ENCODE peak calls at places on chromosomes 16 and 17, in nine cellular contexts. O is colonic mucosa, S is NCI-H1105 treated with DMSO at 0.1 percent for 48 hours, J is HTR-8/SVneo, Q is AG08395, K is AML-193, W is AG04450, F is NCI-H2081, R is left cardiac atrium. V is an unnamed sample.

GRCh38 chr17:75352079-75352569 is 53.4 kb downstream of the GRB2 start:
- DNase-seq in O (no peak), S (peak; percentile 33), J (no peak), Q (no peak), K (no peak), W (no peak), F (no peak), R (no peak), V (peak; percentile 55)

GRCh38 chr17:1764274-1764673 is 2.4 kb downstream of the SERPINF1 start:
- DNase-seq in O (peak; percentile 65), S (no peak), J (no peak), Q (peak; percentile 75), K (peak; percentile 13), W (peak; percentile 75), F (no peak), R (peak; percentile 86), V (no peak)

GRCh38 chr16:48862087-48862532 is 252.1 kb upstream of the N4BP1 start:
- DNase-seq in O (peak; percentile 17), S (no peak), J (peak; percentile 3), Q (peak; percentile 60), K (no peak), W (peak; percentile 29), F (no peak), R (no peak), V (peak; percentile 14)

GRCh38 chr17:6712058-6712853 is 913 bp downstream of the SLC13A5 start:
- DNase-seq in O (no peak), S (no peak), J (no peak), Q (no peak), K (peak; percentile 21), W (no peak), F (no peak), R (no peak), V (peak; percentile 3)

GRCh38 chr17:77233635-77234334 is 93.0 kb downstream of the SEC14L1 start:
- DNase-seq in O (no peak), S (no peak), J (peak; percentile 78), Q (no peak), K (no peak), W (peak; percentile 88), F (no peak), R (no peak), V (peak; percentile 43)

GRCh38 chr16:23296994-23297393 is 5.1 kb upstream of the SCNN1B start:
- DNase-seq in O (peak; percentile 48), S (no peak), J (no peak), Q (no peak), K (peak; percentile 2), W (no peak), F (no peak), R (no peak), V (peak; percentile 45)

GRCh38 chr17:69763503-69763902 is 311.5 kb upstream of the KCNJ16 start:
- DNase-seq in O (no peak), S (no peak), J (no peak), Q (no peak), K (no peak), W (no peak), F (no peak), R (no peak), V (no peak)

GRCh38 chr17:45702666-45703266 is 81.4 kb upstream of the CRHR1 start:
- DNase-seq in O (no peak), S (no peak), J (peak; percentile 39), Q (peak; percentile 17), K (no peak), W (no peak), F (no peak), R (no peak), V (peak; percentile 60)

GRCh38 chr17:60766778-60767190 is 89.1 kb downstream of the BCAS3 start:
- DNase-seq in O (no peak), S (no peak), J (no peak), Q (no peak), K (no peak), W (no peak), F (no peak), R (no peak), V (peak; percentile 60)

GRCh38 chr16:74874912-74875311 is 100.3 kb upstream of the FA2H start:
- DNase-seq in O (no peak), S (no peak), J (no peak), Q (no peak), K (no peak), W (no peak), F (no peak), R (peak; percentile 28), V (peak; percentile 30)

GRCh38 chr17:6069611-6070279 is 434 bp upstream of the WSCD1 start:
- DNase-seq in O (peak; percentile 23), S (no peak), J (no peak), Q (no peak), K (no peak), W (no peak), F (no peak), R (no peak), V (no peak)

GRCh38 chr17:66578781-66579489 is 256.0 kb upstream of the CACNG5 start:
- DNase-seq in O (no peak), S (no peak), J (no peak), Q (no peak), K (peak; percentile 67), W (no peak), F (no peak), R (no peak), V (no peak)

GRCh38 chr16:78705694-78706093 is 606.2 kb downstream of the WWOX start:
- DNase-seq in O (no peak), S (no peak), J (no peak), Q (no peak), K (peak; percentile 11), W (no peak), F (no peak), R (no peak), V (peak; percentile 44)

GRCh38 chr16:78094166-78094565 is 5.3 kb upstream of the WWOX start:
- DNase-seq in O (no peak), S (no peak), J (no peak), Q (no peak), K (no peak), W (no peak), F (no peak), R (no peak), V (peak; percentile 32)

GRCh38 chr17:57121308-57122042 is 36.4 kb downstream of the AKAP1 start:
- DNase-seq in O (no peak), S (peak; percentile 38), J (peak; percentile 69), Q (peak; percentile 58), K (peak; percentile 27), W (no peak), F (peak; percentile 47), R (no peak), V (peak; percentile 61)

GRCh38 chr17:72360386-72360940 is 239.6 kb downstream of the SOX9 start:
- DNase-seq in O (no peak), S (no peak), J (no peak), Q (no peak), K (no peak), W (no peak), F (no peak), R (no peak), V (no peak)

GRCh38 chr17:16304832-16305231 is 48.4 kb downstream of the CENPV start:
- DNase-seq in O (no peak), S (peak; percentile 33), J (no peak), Q (no peak), K (peak; percentile 2), W (no peak), F (no peak), R (no peak), V (peak; percentile 41)

GRCh38 chr16:2299915-2300192 is 31.9 kb upstream of the RNPS1 start:
- DNase-seq in O (no peak), S (no peak), J (no peak), Q (no peak), K (no peak), W (no peak), F (no peak), R (no peak), V (no peak)

GRCh38 chr17:37392024-37392590 is 14.5 kb downstream of the ACACA start:
- DNase-seq in O (no peak), S (no peak), J (peak; percentile 71), Q (peak; percentile 44), K (no peak), W (peak; percentile 47), F (no peak), R (no peak), V (no peak)

GRCh38 chr17:82696916-82697807 is 1.3 kb downstream of the RAB40B start:
- DNase-seq in O (no peak), S (no peak), J (no peak), Q (peak; percentile 19), K (no peak), W (no peak), F (no peak), R (no peak), V (no peak)

GRCh38 chr17:73595068-73595865 is 49.0 kb downstream of the SDK2 start:
- DNase-seq in O (peak; percentile 53), S (no peak), J (peak; percentile 29), Q (peak; percentile 88), K (no peak), W (no peak), F (no peak), R (peak; percentile 51), V (no peak)

GRCh38 chr17:77886387-77886728 is 72.1 kb upstream of the TNRC6C start:
- DNase-seq in O (peak; percentile 27), S (no peak), J (no peak), Q (no peak), K (no peak), W (no peak), F (no peak), R (peak; percentile 36), V (no peak)

GRCh38 chr17:10372906-10373305 is at the start of gene MYH13:
- DNase-seq in O (no peak), S (no peak), J (no peak), Q (no peak), K (no peak), W (no peak), F (no peak), R (no peak), V (no peak)